ENCODE peak calls at places on chromosome 4, in five cellular contexts. J, S, E, G and F are unnamed samples.

GRCh38 chr4:79584902-79585301 is 176.9 kb upstream of the GK2 start:
- DNase-seq in J (no peak), S (no peak), E (no peak), G (no peak), F (no peak)

GRCh38 chr4:119744580-119744979 is 116.0 kb upstream of the PDE5A start:
- DNase-seq in J (no peak), S (no peak), E (no peak), G (no peak), F (no peak)

GRCh38 chr4:4388418-4388817 is 1.5 kb downstream of the NSG1 start:
- DNase-seq in J (no peak), S (no peak), E (no peak), G (no peak), F (no peak)

GRCh38 chr4:103634236-103634635 is 85.5 kb downstream of the TACR3 start:
- DNase-seq in J (peak), S (no peak), E (no peak), G (no peak), F (no peak)

GRCh38 chr4:99462875-99463464 is 27.8 kb upstream of the ADH7 start:
- DNase-seq in J (peak), S (peak), E (peak), G (peak), F (no peak)

GRCh38 chr4:88012652-88013051 is 5.2 kb downstream of the PKD2 start:
- DNase-seq in J (no peak), S (no peak), E (no peak), G (no peak), F (no peak)

GRCh38 chr4:66522244-66522643 is 852.0 kb upstream of the EPHA5 start:
- DNase-seq in J (no peak), S (no peak), E (no peak), G (no peak), F (no peak)

GRCh38 chr4:104826171-104826570 is 320.5 kb upstream of the TET2 start:
- DNase-seq in J (no peak), S (no peak), E (no peak), G (no peak), F (peak)

GRCh38 chr4:183875251-183875825 is 29.8 kb upstream of the STOX2 start:
- DNase-seq in J (no peak), S (no peak), E (no peak), G (no peak), F (no peak)

GRCh38 chr4:25113915-25114904 is 46.0 kb downstream of the SEPSECS start:
- DNase-seq in J (no peak), S (no peak), E (no peak), G (no peak), F (no peak)

GRCh38 chr4:101597204-101597603 is 193.3 kb upstream of the BANK1 start:
- DNase-seq in J (no peak), S (no peak), E (no peak), G (no peak), F (no peak)

GRCh38 chr4:98663226-98664006 is 5.0 kb upstream of the TSPAN5 start:
- DNase-seq in J (no peak), S (no peak), E (no peak), G (no peak), F (no peak)

GRCh38 chr4:152243890-152244595 is 291.8 kb downstream of the FBXW7 start:
- DNase-seq in J (no peak), S (peak), E (no peak), G (no peak), F (no peak)

GRCh38 chr4:56468097-56468422 is 643 bp downstream of the SRP72 start:
- DNase-seq in J (peak), S (peak), E (no peak), G (peak), F (no peak)

GRCh38 chr4:3373468-3373867 is 68.3 kb upstream of the HGFAC start:
- DNase-seq in J (no peak), S (no peak), E (no peak), G (no peak), F (no peak)

GRCh38 chr4:41693629-41694028 is 54.9 kb downstream of the PHOX2B start:
- DNase-seq in J (no peak), S (no peak), E (no peak), G (peak), F (no peak)

GRCh38 chr4:95318483-95318882 is 230.3 kb downstream of the UNC5C start:
- DNase-seq in J (no peak), S (no peak), E (no peak), G (peak), F (no peak)

GRCh38 chr4:160836431-160836830 is 1327.4 kb downstream of the FSTL5 start:
- DNase-seq in J (no peak), S (no peak), E (no peak), G (no peak), F (peak)
- H3K27ac ChIP-seq in J (no peak), S (no peak), E (no peak), G (no peak), F (peak)

DNA sequence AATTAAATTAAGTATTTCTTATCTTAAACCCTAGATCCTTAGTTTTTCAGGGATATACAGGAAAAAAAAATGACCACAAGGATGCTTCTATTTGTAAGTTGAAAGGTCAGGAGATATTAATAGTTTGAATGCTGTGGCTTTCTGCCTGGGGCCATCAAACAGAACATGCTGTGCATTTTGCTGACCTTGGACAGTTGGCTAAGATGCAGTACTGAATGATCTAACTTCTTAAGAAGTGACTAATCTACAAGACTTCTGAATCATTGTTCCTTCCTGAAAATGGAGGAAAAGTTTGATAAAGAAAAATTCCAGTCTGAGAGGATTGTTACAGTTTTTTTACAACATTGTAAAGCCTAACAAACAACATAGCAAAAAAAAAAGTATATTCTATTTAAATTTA is 237.8 kb upstream of the JADE1 start:
- DNase-seq in J (peak), S (no peak), E (peak), G (no peak), F (peak)
- H3K27ac ChIP-seq in J (no peak), S (peak), E (peak), G (no peak), F (peak)

DNA sequence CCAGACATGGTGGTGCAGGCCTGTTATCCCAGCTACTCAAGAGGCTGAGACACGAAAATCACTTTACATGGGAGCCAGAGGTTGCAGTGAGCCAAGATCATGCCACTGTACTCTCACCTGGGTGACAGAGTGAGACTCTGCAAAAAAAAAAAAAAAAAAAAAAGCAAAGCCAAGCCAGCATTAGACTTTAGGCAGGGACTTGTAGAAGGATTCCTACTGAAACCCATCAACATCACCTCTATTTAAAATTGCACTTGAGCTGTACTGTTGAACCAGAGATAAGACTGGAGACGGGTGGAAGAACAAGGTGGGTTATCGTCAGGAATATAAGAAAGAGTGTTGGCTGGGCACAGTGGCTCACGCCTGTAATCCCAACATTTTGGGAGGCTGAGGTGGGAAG is 15.7 kb upstream of the AFAP1 start:
- DNase-seq in J (no peak), S (no peak), E (no peak), G (peak), F (no peak)
- H3K27ac ChIP-seq in J (no peak), S (no peak), E (peak), G (peak), F (no peak)

GRCh38 chr4:38856046-38856445 is 571 bp downstream of the TLR6 start:
- DNase-seq in J (no peak), S (no peak), E (no peak), G (no peak), F (no peak)

GRCh38 chr4:38855466-38855865 is 1.2 kb downstream of the TLR6 start:
- DNase-seq in J (no peak), S (no peak), E (no peak), G (no peak), F (no peak)

GRCh38 chr4:38857354-38858096 is 908 bp upstream of the TLR6 start:
- DNase-seq in J (peak), S (peak), E (no peak), G (no peak), F (peak)

GRCh38 chr4:38858097-38858420 is 1.4 kb upstream of the TLR6 start:
- DNase-seq in J (no peak), S (no peak), E (no peak), G (no peak), F (no peak)

GRCh38 chr4:38856524-38857337 is at the start of gene TLR6:
- DNase-seq in J (peak), S (no peak), E (no peak), G (peak), F (no peak)
- H3K27ac ChIP-seq in J (peak), S (peak), E (peak), G (no peak), F (peak)

DNA sequence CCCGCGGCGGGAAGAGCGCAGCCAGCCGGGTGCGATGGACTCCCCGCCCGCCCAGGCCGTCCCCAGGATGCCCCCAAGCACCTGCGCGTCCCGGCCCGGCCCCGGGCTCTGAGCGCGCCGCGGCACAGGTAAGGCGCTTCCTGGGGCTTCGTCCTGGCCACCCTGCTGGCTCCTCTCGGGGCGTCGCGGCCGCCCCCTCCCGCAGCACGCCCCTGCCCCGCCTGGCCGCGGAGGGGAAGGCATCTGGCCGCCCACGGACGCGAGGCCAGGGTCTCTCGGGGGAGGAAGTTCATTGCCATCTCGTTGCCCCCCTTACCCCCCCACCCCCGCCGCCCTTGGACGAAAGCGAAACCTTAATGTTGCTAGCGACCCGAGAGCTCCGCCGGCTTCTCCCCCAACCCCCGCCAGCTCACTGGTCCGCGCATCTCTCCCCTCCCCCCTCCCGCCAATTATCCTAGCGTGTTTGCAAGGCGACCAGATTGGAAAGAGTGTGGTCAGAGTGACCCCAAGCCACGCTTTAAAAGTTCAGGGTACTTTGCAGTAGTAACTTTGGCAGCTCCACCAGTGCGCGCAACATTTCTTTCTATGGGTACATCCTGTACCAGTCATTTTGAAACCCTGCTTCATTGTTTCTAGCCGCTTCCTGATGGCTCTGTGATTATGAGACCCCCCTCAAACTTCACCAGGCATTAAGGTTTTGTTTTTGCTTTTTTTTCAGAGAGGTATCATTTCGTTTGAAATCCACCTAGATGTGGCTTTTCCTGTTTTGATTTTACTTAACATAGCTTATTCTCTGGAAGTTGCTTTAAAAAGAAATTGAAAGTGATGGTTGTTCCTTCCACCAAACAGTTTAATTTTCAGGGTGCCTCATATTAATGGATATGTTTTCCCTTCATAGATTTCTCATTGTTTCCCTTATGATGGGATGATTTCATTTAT is 606 bp downstream of the TBC1D1 start:
- DNase-seq in J (no peak), S (peak), E (peak), G (peak), F (no peak)
- H3K27ac ChIP-seq in J (peak), S (peak), E (peak), G (no peak), F (no peak)

DNA sequence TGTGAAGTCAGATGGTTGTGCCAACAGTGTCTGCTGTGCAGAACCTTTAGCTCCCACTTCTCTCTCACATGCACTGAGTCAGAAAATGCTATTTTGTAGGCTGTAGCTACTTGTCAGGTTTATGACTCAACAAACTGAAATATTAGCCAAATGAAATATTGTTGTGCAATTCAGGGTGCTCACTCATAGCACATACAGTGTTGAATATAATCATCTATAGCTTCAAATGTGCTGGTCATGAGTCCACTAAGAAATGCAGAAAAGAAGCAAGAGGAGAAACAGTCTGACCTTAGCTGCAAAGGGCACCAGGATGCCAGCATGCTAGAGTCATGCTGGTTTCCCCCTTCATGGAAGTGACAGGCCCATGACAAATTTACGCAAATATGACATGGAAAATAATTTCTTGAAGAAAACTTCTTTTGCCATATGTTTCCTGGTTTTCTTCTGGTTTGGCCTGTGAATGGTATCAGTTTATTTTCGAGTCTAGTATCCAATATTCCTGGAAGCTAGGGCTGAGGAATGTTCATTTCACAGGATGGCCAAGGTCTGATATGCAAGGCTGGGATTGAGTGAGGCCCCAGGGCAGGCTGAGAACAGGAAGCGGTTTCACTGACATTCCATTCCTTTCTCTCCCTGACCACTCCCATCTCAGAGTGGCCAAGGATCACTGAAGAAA is 10.3 kb upstream of the CXCL2 start:
- DNase-seq in J (peak), S (peak), E (no peak), G (peak), F (peak)
- H3K27ac ChIP-seq in J (peak), S (peak), E (peak), G (no peak), F (peak)